ENCODE peak calls at places on chromosomes 6 and 20, in five cellular contexts. P is foreskin fibroblast, G is body of pancreas, Q is nephron progenitor cell, Y is mammary epithelial cell. K is an unnamed sample.

GRCh38 chr6:16741112-16742016 is 19.9 kb downstream of the ATXN1 start:
- DNase-seq in Y (peak), G (no peak), Q (no peak), P (peak), K (no peak)

GRCh38 chr6:2751871-2752270 is 1.1 kb upstream of the MYLK4 start:
- DNase-seq in G (no peak), Y (no peak), Q (no peak), P (no peak), K (no peak)

GRCh38 chr6:166105341-166106075 is 62.1 kb downstream of the TBXT start:
- DNase-seq in Y (no peak), G (no peak), P (no peak), Q (no peak), K (no peak)

GRCh38 chr6:22888147-22888831 is 318.9 kb downstream of the HDGFL1 start:
- DNase-seq in Y (peak), Q (no peak), G (no peak), P (no peak), K (no peak)

GRCh38 chr6:166343157-166343502 is 785 bp upstream of the SFT2D1 start:
- DNase-seq in P (no peak), Q (no peak), Y (peak), G (no peak), K (no peak)

GRCh38 chr20:13736792-13737191 is 47.9 kb downstream of the ESF1 start:
- DNase-seq in Q (no peak), G (no peak), P (peak), Y (no peak), K (no peak)

GRCh38 chr6:125251516-125252229 is 50.1 kb downstream of the HDDC2 start:
- DNase-seq in G (no peak), Q (peak), Y (no peak), P (no peak), K (no peak)

GRCh38 chr20:4711511-4711910 is 10.2 kb upstream of the PRND start:
- DNase-seq in Q (no peak), P (no peak), G (no peak), Y (no peak), K (no peak)

GRCh38 chr6:51618563-51618962 is 468.9 kb downstream of the PKHD1 start:
- DNase-seq in Q (no peak), P (no peak), G (no peak), Y (no peak), K (no peak)

GRCh38 chr6:123430966-123431365 is 205.8 kb downstream of the TRDN start:
- DNase-seq in G (no peak), Q (peak), Y (no peak), P (no peak), K (no peak)
- TF ChIP-seq CTCF in G (no peak), Q (no peak), Y (no peak), P (no peak), K (no peak)

GRCh38 chr6:41090841-41091761 is 18.3 kb downstream of the NFYA start:
- DNase-seq in P (no peak), G (peak), Y (no peak), Q (no peak), K (no peak)

GRCh38 chr6:41088451-41088850 is 15.7 kb downstream of the NFYA start:
- DNase-seq in G (no peak), Y (no peak), P (no peak), Q (no peak), K (no peak)

GRCh38 chr6:41093729-41094128 is 21.0 kb downstream of the NFYA start:
- DNase-seq in Y (peak), P (peak), Q (no peak), G (no peak), K (no peak)

GRCh38 chr6:41097467-41098090 is 24.8 kb downstream of the NFYA start:
- DNase-seq in Q (no peak), Y (peak), G (no peak), P (peak), K (no peak)

DNA sequence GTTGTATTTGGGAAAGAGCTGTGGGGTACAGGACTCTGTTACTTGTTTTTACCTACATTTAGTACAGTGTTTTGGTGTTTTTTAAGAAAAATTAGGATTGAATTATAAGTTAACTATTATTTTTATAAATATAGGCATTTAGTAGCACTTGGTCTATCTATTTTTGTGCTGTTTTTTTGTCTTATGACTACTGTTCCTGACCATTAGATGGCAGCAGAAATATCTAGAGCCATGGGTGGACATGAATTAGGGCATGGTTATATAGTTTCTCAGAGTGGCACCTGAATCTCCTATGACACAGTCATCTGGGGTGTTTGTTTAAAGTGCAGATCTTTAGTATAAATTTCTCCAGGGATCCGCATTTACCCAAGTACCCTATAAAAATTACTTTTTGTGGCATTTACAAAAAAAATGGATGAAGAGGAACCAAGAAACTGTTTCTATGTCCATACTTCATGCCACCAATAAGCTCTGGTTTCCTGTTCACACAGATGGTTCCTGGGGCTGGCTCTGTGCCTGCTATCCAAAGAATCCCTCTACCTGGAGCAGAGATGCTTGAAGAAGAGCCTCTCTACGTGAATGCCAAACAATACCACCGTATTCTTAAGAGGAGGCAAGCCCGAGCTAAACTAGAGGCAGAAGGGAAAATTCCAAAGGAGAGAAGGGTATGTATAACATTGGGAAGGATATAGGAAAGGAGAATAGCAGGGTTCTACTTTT is 19.8 kb downstream of the NFYA start:
- DNase-seq in G (no peak), P (no peak), Y (peak), Q (no peak), K (no peak)
- TF ChIP-seq CTCF in G (peak), P (peak), Y (peak), Q (no peak), K (peak)

DNA sequence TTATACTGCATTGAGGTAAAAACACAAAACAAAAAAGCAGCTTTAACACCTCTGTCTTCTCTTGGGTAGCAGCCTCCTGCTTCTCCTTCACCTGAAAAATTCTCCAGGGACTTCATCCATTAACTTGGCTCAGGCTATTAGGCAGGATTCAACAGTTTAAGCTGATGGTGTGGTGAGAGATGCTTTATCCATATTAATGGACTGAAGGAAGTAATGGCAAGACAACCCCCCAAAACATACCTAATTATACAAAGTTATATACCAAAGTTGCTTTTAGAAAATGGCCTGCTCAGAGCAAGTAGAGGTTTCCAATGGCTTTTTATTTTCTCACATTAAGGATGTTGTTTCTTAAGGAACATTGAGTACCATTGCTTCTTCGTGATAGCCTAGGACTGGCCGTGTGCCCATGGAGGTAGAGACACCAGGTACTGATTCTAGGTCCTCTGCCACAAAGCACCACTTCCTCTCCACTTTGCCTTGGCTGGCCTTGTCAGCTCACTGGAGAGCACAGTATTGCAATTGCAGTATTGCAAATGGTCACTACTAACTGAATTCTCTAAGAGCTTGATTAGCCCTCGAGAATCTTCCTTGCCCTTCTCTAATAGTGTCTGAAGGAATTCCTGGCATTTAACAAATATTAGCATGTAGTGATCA is 7.3 kb downstream of the EDN1 start:
- DNase-seq in Q (no peak), P (no peak), Y (no peak), G (no peak), K (no peak)
- TF ChIP-seq CTCF in Q (no peak), P (no peak), Y (no peak), G (no peak), K (no peak)

DNA sequence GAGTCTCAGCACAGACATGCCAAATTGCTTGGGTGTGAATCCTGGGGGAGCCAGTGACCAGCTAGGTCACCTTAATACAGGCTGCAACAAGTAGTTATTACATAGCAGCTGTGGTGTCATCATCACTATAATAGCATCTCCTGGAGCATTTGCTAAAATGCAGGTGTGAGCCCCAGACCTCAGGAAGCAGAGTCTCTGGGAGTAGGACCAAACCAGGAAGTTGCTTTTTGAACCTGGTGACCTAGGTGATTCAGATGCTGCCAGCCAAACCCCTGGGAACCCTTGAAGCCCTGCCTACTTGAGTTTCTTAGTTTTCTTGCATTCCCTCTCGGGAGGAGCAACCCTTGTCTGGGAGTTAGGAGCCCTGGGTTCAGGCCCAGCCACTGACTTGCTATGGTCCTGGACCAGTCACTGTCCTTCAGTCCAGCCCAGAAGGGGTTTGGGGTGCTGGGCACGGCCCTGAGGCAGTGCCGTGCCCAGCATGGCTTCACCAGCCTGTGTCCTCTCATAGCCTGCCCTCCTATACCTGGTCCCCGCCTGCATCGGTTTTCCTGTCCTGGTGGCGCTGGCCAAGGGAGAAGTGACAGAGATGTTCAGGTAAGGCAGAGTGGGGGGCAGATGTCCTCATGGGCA is 39.3 kb upstream of the ID1 start:
- DNase-seq in Q (no peak), Y (peak), G (no peak), P (no peak), K (no peak)
- TF ChIP-seq CTCF in Q (no peak), Y (no peak), G (no peak), P (no peak), K (no peak)

GRCh38 chr6:14501914-14502313 is 384.3 kb downstream of the CD83 start:
- DNase-seq in Y (no peak), P (no peak), G (no peak), Q (no peak), K (no peak)

GRCh38 chr6:14499309-14499708 is 381.7 kb downstream of the CD83 start:
- DNase-seq in G (no peak), Q (no peak), P (no peak), Y (no peak), K (no peak)

GRCh38 chr6:14498748-14499147 is 381.2 kb downstream of the CD83 start:
- DNase-seq in G (no peak), Y (no peak), P (no peak), Q (no peak), K (no peak)

GRCh38 chr6:14501240-14501639 is 383.7 kb downstream of the CD83 start:
- DNase-seq in Q (no peak), G (no peak), P (no peak), Y (no peak), K (no peak)

GRCh38 chr6:14499804-14500203 is 382.2 kb downstream of the CD83 start:
- DNase-seq in P (peak), Y (peak), G (no peak), Q (peak), K (no peak)
- TF ChIP-seq CTCF in P (no peak), Y (no peak), G (no peak), Q (no peak), K (no peak)

DNA sequence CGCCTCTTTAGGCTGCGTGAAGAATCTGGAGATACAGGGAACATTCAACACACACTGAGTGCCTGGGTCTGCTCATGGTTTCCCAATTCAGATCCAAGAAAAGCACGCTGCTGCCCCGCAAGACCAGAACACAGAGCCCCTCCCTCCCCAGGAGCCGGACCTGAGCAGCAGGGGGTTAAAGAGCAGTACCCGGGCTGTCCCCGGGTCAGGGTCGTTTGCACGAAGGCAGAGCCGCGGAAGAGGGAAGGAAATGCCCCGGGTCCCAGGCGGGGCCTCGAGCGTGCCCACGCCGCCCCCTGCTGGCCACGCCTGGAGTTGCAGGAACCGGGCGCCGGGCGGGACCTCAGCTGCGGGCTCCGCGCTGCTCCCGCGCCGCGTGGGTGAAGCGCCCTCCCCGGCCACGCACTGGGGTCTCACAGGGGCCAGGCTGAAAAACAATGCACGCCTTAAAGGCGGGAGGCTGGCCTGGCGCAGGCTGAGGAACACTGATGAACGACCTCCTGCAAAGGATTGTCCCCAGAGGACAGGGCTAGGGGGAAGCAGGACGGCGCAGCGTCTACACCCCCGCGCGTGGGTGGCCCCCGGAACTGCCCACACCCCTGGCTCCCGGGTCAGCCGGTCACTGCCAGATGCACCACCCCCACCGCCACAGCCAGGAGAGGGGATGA is 48.9 kb downstream of the ANKRD60 start:
- DNase-seq in Y (peak), Q (peak), P (peak), G (peak), K (peak)
- TF ChIP-seq CTCF in Y (peak), Q (peak), P (peak), G (peak), K (peak)

DNA sequence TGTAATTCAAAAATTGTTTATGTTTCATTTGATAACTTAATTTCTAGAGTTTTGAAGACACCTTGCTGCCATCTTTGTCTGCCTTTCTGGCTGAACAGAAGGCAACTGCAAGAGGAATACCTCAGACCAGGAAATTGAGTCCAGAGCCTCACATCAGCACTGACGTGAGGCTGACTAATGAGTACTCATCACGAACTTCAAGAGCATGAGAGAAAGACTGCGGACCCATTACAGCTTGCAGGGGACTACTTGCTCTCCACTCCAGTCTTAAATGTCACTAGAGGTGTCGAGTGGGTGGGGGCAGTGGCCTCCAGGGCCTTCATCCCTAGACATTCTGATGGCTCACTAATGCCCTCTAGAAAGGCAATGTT is 109.5 kb upstream of the SSTR4 start:
- DNase-seq in Q (no peak), P (no peak), G (no peak), Y (no peak), K (no peak)
- TF ChIP-seq CTCF in Q (no peak), P (no peak), G (no peak), Y (no peak), K (no peak)

GRCh38 chr6:39812853-39813533 is 20.8 kb downstream of the DAAM2 start:
- DNase-seq in P (peak), Y (no peak), Q (no peak), G (no peak), K (no peak)
- TF ChIP-seq CTCF in P (peak), Y (no peak), Q (no peak), G (no peak), K (no peak)